ENCODE peak calls at places on chromosomes 11 and 22, in ten cellular contexts. C, R, S, H, X, N, L, I, B and E are unnamed samples.

GRCh38 chr22:44268431-44269116 is 44.2 kb downstream of the SHISAL1 start:
- DNase-seq in L (no peak), H (no peak), N (no peak), S (no peak), I (no peak), C (no peak), B (no peak), X (no peak), R (no peak), E (no peak)

GRCh38 chr11:110776091-110776490 is 63.9 kb upstream of the ARHGAP20 start:
- DNase-seq in H (no peak), C (no peak), S (no peak), R (no peak), X (no peak), L (no peak), I (no peak), B (no peak), N (no peak), E (no peak)

GRCh38 chr11:72244317-72245231 is 598 bp upstream of the PHOX2A start:
- DNase-seq in R (no peak), L (no peak), I (no peak), N (no peak), H (no peak), B (peak), X (peak), S (no peak), C (no peak), E (no peak)

GRCh38 chr11:65781152-65781961 is 581 bp upstream of the AP5B1 start:
- DNase-seq in B (peak), I (no peak), N (no peak), X (peak), R (peak), L (no peak), S (no peak), C (no peak), H (peak), E (peak)

GRCh38 chr11:73423506-73423905 is 47.3 kb downstream of the RELT start:
- DNase-seq in X (no peak), H (no peak), C (no peak), I (no peak), R (no peak), S (peak), N (no peak), L (no peak), B (no peak), E (no peak)

GRCh38 chr22:45533731-45534130 is 31.0 kb downstream of the FBLN1 start:
- DNase-seq in C (no peak), L (no peak), B (no peak), S (no peak), N (no peak), I (no peak), X (no peak), H (no peak), R (no peak), E (no peak)

GRCh38 chr11:128525411-128526243 is 61.7 kb downstream of the ETS1 start:
- DNase-seq in X (no peak), L (no peak), H (no peak), S (no peak), B (no peak), I (no peak), R (no peak), C (no peak), N (no peak), E (no peak)

GRCh38 chr22:44538071-44538470 is 40.0 kb upstream of the RTL6 start:
- DNase-seq in R (no peak), I (no peak), L (no peak), H (no peak), B (no peak), N (peak), S (peak), X (no peak), C (no peak), E (no peak)

GRCh38 chr11:75275581-75275980 is 35.0 kb downstream of the TPBGL start:
- DNase-seq in X (peak), L (peak), R (peak), C (peak), S (no peak), B (no peak), N (no peak), I (peak), H (peak), E (no peak)

GRCh38 chr22:38112361-38112760 is 1.9 kb upstream of the BAIAP2L2 start:
- DNase-seq in N (no peak), R (no peak), S (no peak), I (no peak), B (no peak), L (no peak), X (peak), H (no peak), C (no peak), E (no peak)